ENCODE peak calls at places on chromosome 5, in five cellular contexts. Y, S, E, Q and X are unnamed samples.

GRCh38 chr5:147388171-147388977 is 121.5 kb downstream of the DPYSL3 start:
- DNase-seq in Y (no peak), S (no peak), E (no peak), Q (no peak), X (no peak)

GRCh38 chr5:91332267-91333044 is 50.7 kb downstream of the ARRDC3 start:
- DNase-seq in Y (no peak), S (no peak), E (no peak), Q (no peak), X (no peak)

GRCh38 chr5:179060116-179061008 is at the start of gene ZNF354C:
- DNase-seq in Y (peak; percentile 84), S (peak; percentile 72), E (peak; percentile 52), Q (peak; percentile 87), X (peak; percentile 80)

GRCh38 chr5:31845351-31845750 is 206.4 kb downstream of the PDZD2 start:
- DNase-seq in Y (no peak), S (no peak), E (no peak), Q (no peak), X (no peak)

GRCh38 chr5:119333421-119333851 is 22.4 kb upstream of the TNFAIP8 start:
- DNase-seq in Y (no peak), S (no peak), E (no peak), Q (no peak), X (no peak)

GRCh38 chr5:759111-759741 is 25.3 kb downstream of the ZDHHC11B start:
- DNase-seq in Y (peak; percentile 28), S (peak; percentile 29), E (no peak), Q (peak; percentile 47), X (peak; percentile 91)

GRCh38 chr5:135149956-135150723 is 116.1 kb upstream of the PITX1 start:
- DNase-seq in Y (no peak), S (no peak), E (peak; percentile 79), Q (no peak), X (no peak)

GRCh38 chr5:150202501-150202900 is 12.6 kb downstream of the SLC6A7 start:
- DNase-seq in Y (no peak), S (no peak), E (no peak), Q (no peak), X (no peak)

GRCh38 chr5:43110606-43111170 is 10.0 kb upstream of the ZNF131 start:
- DNase-seq in Y (peak; percentile 35), S (no peak), E (no peak), Q (peak; percentile 26), X (peak; percentile 40)

GRCh38 chr5:121285861-121286527 is 565.7 kb upstream of the FTMT start:
- DNase-seq in Y (no peak), S (no peak), E (no peak), Q (no peak), X (no peak)

GRCh38 chr5:154162475-154163217 is 27.9 kb upstream of the GALNT10 start:
- DNase-seq in Y (no peak), S (no peak), E (no peak), Q (no peak), X (no peak)